ENCODE peak calls at places on chromosomes 16 and 17, in four cellular contexts. One of them, this sample, is unnamed.

GRCh38 chr17:65697661-65698060 is 136.2 kb upstream of the AXIN2 start:
- DNase-seq in A549: no peak
- DNase-seq in GM12878: no peak
- DNase-seq in K562: no peak
- DNase-seq in this sample: no peak

GRCh38 chr16:22934786-22935185 is 120.8 kb downstream of the HS3ST2 start:
- DNase-seq in GM12878: no peak
- DNase-seq in K562: no peak
- DNase-seq in A549: no peak
- DNase-seq in this sample: no peak

GRCh38 chr16:26644912-26645543 is 421.7 kb upstream of the C16orf82 start:
- DNase-seq in GM12878: no peak
- DNase-seq in K562: no peak
- DNase-seq in A549: no peak
- DNase-seq in this sample: no peak

GRCh38 chr17:49280061-49280460 is 49.5 kb upstream of the PHOSPHO1 start:
- DNase-seq in GM12878: no peak
- DNase-seq in K562: no peak
- DNase-seq in A549: no peak
- DNase-seq in this sample: no peak

GRCh38 chr17:17523001-17523713 is 27.0 kb upstream of the RASD1 start:
- DNase-seq in A549: no peak
- DNase-seq in GM12878: no peak
- DNase-seq in K562: no peak
- DNase-seq in this sample: no peak

GRCh38 chr17:50842506-50843149 is 7.2 kb downstream of the WFIKKN2 start:
- DNase-seq in A549: no peak
- DNase-seq in GM12878: no peak
- DNase-seq in K562: no peak
- DNase-seq in this sample: no peak

GRCh38 chr17:80959330-80960036 is 32.2 kb upstream of the CHMP6 start:
- DNase-seq in K562: no peak
- DNase-seq in A549: no peak
- DNase-seq in GM12878: no peak
- DNase-seq in this sample: peak

GRCh38 chr17:61335845-61336655 is 63.6 kb upstream of the TBX2 start:
- DNase-seq in GM12878: no peak
- DNase-seq in K562: no peak
- DNase-seq in A549: no peak
- DNase-seq in this sample: peak

GRCh38 chr17:66627985-66628384 is 206.9 kb upstream of the CACNG5 start:
- DNase-seq in A549: no peak
- DNase-seq in K562: no peak
- DNase-seq in GM12878: no peak
- DNase-seq in this sample: peak

GRCh38 chr17:78767806-78768205 is 14.3 kb downstream of the CYTH1 start:
- DNase-seq in K562: no peak
- DNase-seq in A549: no peak
- DNase-seq in GM12878: no peak
- DNase-seq in this sample: no peak

GRCh38 chr17:43832168-43832975 is 574 bp downstream of the MPP3 start:
- DNase-seq in A549: peak
- DNase-seq in K562: peak
- DNase-seq in GM12878: no peak
- DNase-seq in this sample: peak

GRCh38 chr17:31825961-31826691 is 32.9 kb downstream of the COPRS start:
- DNase-seq in A549: no peak
- DNase-seq in K562: no peak
- DNase-seq in GM12878: no peak
- DNase-seq in this sample: peak

GRCh38 chr17:12133183-12133582 is 112.5 kb downstream of the MAP2K4 start:
- DNase-seq in K562: no peak
- DNase-seq in GM12878: no peak
- DNase-seq in A549: no peak
- DNase-seq in this sample: no peak

GRCh38 chr16:57612494-57612893 is 15.9 kb upstream of the ADGRG1 start:
- DNase-seq in GM12878: no peak
- DNase-seq in A549: no peak
- DNase-seq in K562: no peak
- DNase-seq in this sample: peak

GRCh38 chr16:50372611-50373344 is 4.0 kb upstream of the BRD7 start:
- DNase-seq in A549: no peak
- DNase-seq in K562: no peak
- DNase-seq in GM12878: no peak
- DNase-seq in this sample: peak

DNA sequence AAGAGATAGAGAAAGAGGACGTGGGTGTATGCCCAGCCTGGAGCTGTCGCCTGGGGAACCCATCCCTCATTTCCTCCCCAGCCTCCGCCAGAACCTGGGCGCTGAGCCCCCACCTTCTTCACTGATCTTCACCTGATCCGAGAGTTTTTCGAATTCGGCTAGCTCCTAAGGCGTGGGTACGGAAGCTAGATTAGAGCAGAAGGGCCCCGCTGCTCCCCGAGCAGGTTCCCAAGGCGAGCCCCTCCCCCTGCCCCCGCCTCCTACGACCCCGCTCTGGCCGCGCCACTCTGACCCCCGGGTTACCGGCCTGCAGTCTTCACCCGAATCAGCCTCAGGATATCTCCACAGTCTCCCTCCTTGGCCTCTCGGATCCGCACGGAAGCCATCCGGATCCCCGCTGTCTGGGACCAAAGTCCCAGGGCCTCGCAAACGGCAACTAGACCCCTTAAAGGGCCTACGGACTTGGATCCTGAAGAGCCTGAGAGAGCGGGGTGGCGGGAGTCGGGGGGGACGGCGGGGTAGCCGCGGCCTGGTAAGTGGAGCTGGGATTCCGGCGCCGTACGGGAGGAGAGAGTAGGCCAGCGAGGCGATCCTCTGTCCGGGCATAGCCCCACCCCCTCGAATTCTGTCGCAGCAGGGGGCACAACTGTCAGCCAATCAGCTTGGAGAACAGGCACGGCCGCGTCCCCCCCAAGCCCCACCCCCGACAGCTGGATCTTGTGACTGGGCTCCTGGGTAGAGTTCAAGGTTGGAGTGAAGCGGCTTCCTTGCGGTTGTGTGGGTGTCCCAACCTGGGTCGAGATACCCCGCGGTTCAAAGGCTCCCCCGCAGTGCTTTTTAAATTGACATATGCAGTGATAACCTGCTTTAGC is at the start of gene SAT2:
- DNase-seq in K562: peak
- DNase-seq in A549: peak
- DNase-seq in GM12878: peak
- DNase-seq in this sample: peak
- TF ChIP-seq REST in K562: no peak
- TF ChIP-seq REST in A549: no peak
- TF ChIP-seq REST in GM12878: no peak
- TF ChIP-seq REST in this sample: no peak

GRCh38 chr16:48556210-48556912 is 53.6 kb downstream of the N4BP1 start:
- DNase-seq in GM12878: no peak
- DNase-seq in A549: no peak
- DNase-seq in K562: no peak
- DNase-seq in this sample: no peak

GRCh38 chr16:48559462-48560211 is 50.3 kb downstream of the N4BP1 start:
- DNase-seq in K562: no peak
- DNase-seq in A549: no peak
- DNase-seq in GM12878: no peak
- DNase-seq in this sample: no peak

GRCh38 chr16:48558269-48558915 is 51.6 kb downstream of the N4BP1 start:
- DNase-seq in A549: no peak
- DNase-seq in GM12878: no peak
- DNase-seq in K562: no peak
- DNase-seq in this sample: no peak

GRCh38 chr16:48555597-48555996 is 54.4 kb downstream of the N4BP1 start:
- DNase-seq in K562: no peak
- DNase-seq in A549: no peak
- DNase-seq in GM12878: no peak
- DNase-seq in this sample: no peak

GRCh38 chr16:48556913-48557351 is 53.0 kb downstream of the N4BP1 start:
- DNase-seq in A549: no peak
- DNase-seq in K562: no peak
- DNase-seq in GM12878: peak
- DNase-seq in this sample: no peak
- TF ChIP-seq MAX in A549: no peak
- TF ChIP-seq MAX in K562: no peak
- TF ChIP-seq MAX in GM12878: no peak
- TF ChIP-seq MAX in this sample: no peak

DNA sequence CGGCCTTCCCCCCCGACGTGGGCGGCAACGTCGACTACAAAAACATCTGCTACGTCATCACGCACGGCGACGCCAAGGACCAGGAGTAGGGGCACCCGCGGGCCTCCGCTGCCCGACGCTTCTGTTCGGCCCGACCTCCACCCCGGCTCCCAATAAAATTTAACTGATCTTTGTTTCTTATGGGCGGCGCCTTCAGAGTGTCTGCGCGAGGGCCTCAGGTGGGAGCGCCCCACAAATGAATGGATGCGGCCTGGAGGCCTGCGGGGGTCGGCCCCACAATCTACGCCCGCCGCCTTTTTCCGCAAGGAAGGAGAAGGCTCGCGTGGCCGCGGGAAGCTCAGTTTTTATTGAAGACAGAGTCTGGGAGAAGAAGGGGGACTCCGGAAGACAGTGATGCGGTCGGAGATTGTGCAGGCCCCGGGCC is 3.2 kb downstream of the MYL11 start:
- DNase-seq in K562: no peak
- DNase-seq in GM12878: peak
- DNase-seq in A549: peak
- DNase-seq in this sample: peak
- TF ChIP-seq REST in K562: no peak
- TF ChIP-seq REST in GM12878: no peak
- TF ChIP-seq REST in A549: no peak
- TF ChIP-seq REST in this sample: no peak

DNA sequence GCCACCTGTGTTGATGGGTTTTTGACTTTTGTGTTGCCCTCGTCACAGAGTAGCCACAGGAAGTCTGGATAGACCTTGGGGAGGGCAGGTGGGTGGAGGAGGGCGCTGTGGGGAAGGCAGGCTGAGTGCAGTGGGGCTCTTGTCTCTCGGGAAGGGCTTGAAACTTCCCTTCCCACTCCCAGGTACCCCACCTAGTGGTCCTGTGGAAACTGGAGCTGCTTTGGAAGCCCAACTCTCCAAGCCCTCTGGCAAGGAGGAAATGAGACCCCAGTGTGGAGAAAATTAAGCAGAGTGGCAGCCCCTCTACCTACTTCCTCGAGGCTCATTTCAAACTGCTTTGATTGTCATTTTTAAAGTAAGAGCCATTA is 9.2 kb downstream of the CA5A start:
- DNase-seq in A549: no peak
- DNase-seq in K562: no peak
- DNase-seq in GM12878: no peak
- DNase-seq in this sample: no peak
- TF ChIP-seq MAX in A549: no peak
- TF ChIP-seq MAX in K562: no peak
- TF ChIP-seq MAX in GM12878: no peak
- TF ChIP-seq MAX in this sample: no peak

DNA sequence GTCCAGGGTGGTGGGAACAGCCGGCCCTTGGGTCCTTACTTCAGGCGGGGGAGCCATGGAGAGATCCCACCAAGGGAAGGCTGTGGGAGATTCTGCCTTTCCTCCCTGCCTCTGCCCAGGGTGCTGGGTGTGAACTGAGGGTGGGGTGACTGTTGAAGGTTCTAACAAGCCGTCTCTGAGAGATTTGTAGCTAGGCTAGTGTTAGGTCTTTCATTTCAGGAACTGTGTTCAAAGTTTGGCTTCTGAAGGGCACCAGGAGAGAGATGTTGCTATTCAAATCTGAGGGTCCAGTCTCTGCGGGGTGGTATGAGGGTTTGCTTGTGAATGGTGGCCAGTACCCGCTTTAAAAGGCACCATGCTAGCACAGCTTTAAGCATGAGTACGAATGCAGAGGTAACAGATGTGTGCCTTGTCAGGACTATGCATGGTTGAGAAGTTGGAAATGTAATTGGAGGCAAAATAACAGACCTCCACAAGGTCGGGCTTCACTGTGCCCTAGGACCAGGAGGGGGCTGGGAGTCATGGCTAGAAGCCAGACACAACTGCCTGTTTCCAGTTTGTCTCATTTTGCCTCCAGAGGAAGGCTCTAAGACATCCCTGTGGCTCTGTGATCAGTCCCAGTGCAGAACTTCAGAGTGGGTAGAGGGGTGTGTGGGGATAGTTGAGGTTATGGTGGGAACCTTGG is 2.1 kb downstream of the ATP1B2 start:
- DNase-seq in GM12878: no peak
- DNase-seq in K562: no peak
- DNase-seq in A549: no peak
- DNase-seq in this sample: no peak
- TF ChIP-seq REST in GM12878: no peak
- TF ChIP-seq REST in K562: no peak
- TF ChIP-seq REST in A549: no peak
- TF ChIP-seq REST in this sample: no peak

This sample was measured in SK-N-SH.